ENCODE peak calls at places on chromosome 12, in nine cellular contexts. One of them, this sample, is unnamed.

GRCh38 chr12:119006749-119007148 is 25.4 kb downstream of the SRRM4 start:
- DNase-seq in body of pancreas: no peak
- DNase-seq in mesendoderm: peak
- DNase-seq in keratinocyte: no peak
- DNase-seq in transverse colon: no peak
- DNase-seq in suprapubic skin: no peak
- DNase-seq in upper lobe of left lung: peak
- DNase-seq in BJ: no peak
- DNase-seq in fibroblast of the aortic adventitia: no peak
- DNase-seq in this sample: no peak

GRCh38 chr12:116803018-116803736 is 65.1 kb downstream of the RNFT2 start:
- DNase-seq in upper lobe of left lung: no peak
- DNase-seq in fibroblast of the aortic adventitia: no peak
- DNase-seq in keratinocyte: no peak
- DNase-seq in transverse colon: no peak
- DNase-seq in mesendoderm: no peak
- DNase-seq in suprapubic skin: no peak
- DNase-seq in BJ: no peak
- DNase-seq in body of pancreas: no peak
- DNase-seq in this sample: no peak

GRCh38 chr12:100795193-100796179 is 910 bp downstream of the ANO4 start:
- DNase-seq in transverse colon: no peak
- DNase-seq in body of pancreas: no peak
- DNase-seq in keratinocyte: no peak
- DNase-seq in fibroblast of the aortic adventitia: no peak
- DNase-seq in mesendoderm: peak
- DNase-seq in upper lobe of left lung: no peak
- DNase-seq in BJ: no peak
- DNase-seq in suprapubic skin: no peak
- DNase-seq in this sample: no peak

GRCh38 chr12:92827836-92828431 is 101.2 kb downstream of the EEA1 start:
- DNase-seq in suprapubic skin: no peak
- DNase-seq in mesendoderm: peak
- DNase-seq in transverse colon: peak
- DNase-seq in body of pancreas: no peak
- DNase-seq in upper lobe of left lung: no peak
- DNase-seq in fibroblast of the aortic adventitia: peak
- DNase-seq in BJ: no peak
- DNase-seq in keratinocyte: no peak
- DNase-seq in this sample: peak

GRCh38 chr12:92696240-92696639 is 6.5 kb upstream of the PLEKHG7 start:
- DNase-seq in suprapubic skin: no peak
- DNase-seq in BJ: no peak
- DNase-seq in transverse colon: peak
- DNase-seq in mesendoderm: no peak
- DNase-seq in fibroblast of the aortic adventitia: peak
- DNase-seq in upper lobe of left lung: no peak
- DNase-seq in body of pancreas: peak
- DNase-seq in keratinocyte: no peak
- DNase-seq in this sample: no peak

GRCh38 chr12:44286336-44286735 is 450.5 kb downstream of the TMEM117 start:
- DNase-seq in BJ: no peak
- DNase-seq in suprapubic skin: no peak
- DNase-seq in fibroblast of the aortic adventitia: no peak
- DNase-seq in body of pancreas: no peak
- DNase-seq in keratinocyte: no peak
- DNase-seq in mesendoderm: no peak
- DNase-seq in transverse colon: no peak
- DNase-seq in upper lobe of left lung: no peak
- DNase-seq in this sample: no peak

GRCh38 chr12:40693503-40693863 is 1.2 kb downstream of the CNTN1 start:
- DNase-seq in transverse colon: no peak
- DNase-seq in keratinocyte: no peak
- DNase-seq in BJ: no peak
- DNase-seq in suprapubic skin: peak
- DNase-seq in body of pancreas: peak
- DNase-seq in fibroblast of the aortic adventitia: no peak
- DNase-seq in mesendoderm: peak
- DNase-seq in upper lobe of left lung: peak
- DNase-seq in this sample: no peak

GRCh38 chr12:9687228-9687627 is 17.7 kb downstream of the CLEC2D start:
- DNase-seq in body of pancreas: no peak
- DNase-seq in suprapubic skin: no peak
- DNase-seq in mesendoderm: peak
- DNase-seq in fibroblast of the aortic adventitia: no peak
- DNase-seq in upper lobe of left lung: no peak
- DNase-seq in keratinocyte: no peak
- DNase-seq in transverse colon: no peak
- DNase-seq in BJ: no peak
- DNase-seq in this sample: no peak

GRCh38 chr12:47591387-47591786 is 114.4 kb downstream of the RPAP3 start:
- DNase-seq in transverse colon: no peak
- DNase-seq in fibroblast of the aortic adventitia: peak
- DNase-seq in upper lobe of left lung: no peak
- DNase-seq in body of pancreas: no peak
- DNase-seq in suprapubic skin: no peak
- DNase-seq in mesendoderm: no peak
- DNase-seq in BJ: no peak
- DNase-seq in keratinocyte: no peak
- DNase-seq in this sample: no peak

GRCh38 chr12:104752883-104753282 is 205.2 kb downstream of the SLC41A2 start:
- DNase-seq in upper lobe of left lung: no peak
- DNase-seq in suprapubic skin: no peak
- DNase-seq in BJ: no peak
- DNase-seq in fibroblast of the aortic adventitia: no peak
- DNase-seq in body of pancreas: no peak
- DNase-seq in mesendoderm: no peak
- DNase-seq in keratinocyte: no peak
- DNase-seq in transverse colon: no peak
- DNase-seq in this sample: no peak

GRCh38 chr12:53844989-53845836 is 93.4 kb upstream of the HOXC13 start:
- DNase-seq in upper lobe of left lung: no peak
- DNase-seq in fibroblast of the aortic adventitia: peak
- DNase-seq in BJ: peak
- DNase-seq in body of pancreas: peak
- DNase-seq in keratinocyte: peak
- DNase-seq in transverse colon: no peak
- DNase-seq in suprapubic skin: no peak
- DNase-seq in mesendoderm: peak
- DNase-seq in this sample: peak

GRCh38 chr12:5248230-5248629 is 183.7 kb upstream of the NTF3 start:
- DNase-seq in keratinocyte: no peak
- DNase-seq in mesendoderm: no peak
- DNase-seq in suprapubic skin: no peak
- DNase-seq in fibroblast of the aortic adventitia: no peak
- DNase-seq in transverse colon: no peak
- DNase-seq in body of pancreas: no peak
- DNase-seq in BJ: no peak
- DNase-seq in upper lobe of left lung: no peak
- DNase-seq in this sample: no peak

GRCh38 chr12:115697341-115697740 is 580.2 kb downstream of the MED13L start:
- DNase-seq in suprapubic skin: no peak
- DNase-seq in mesendoderm: no peak
- DNase-seq in transverse colon: no peak
- DNase-seq in upper lobe of left lung: no peak
- DNase-seq in BJ: peak
- DNase-seq in body of pancreas: no peak
- DNase-seq in fibroblast of the aortic adventitia: no peak
- DNase-seq in keratinocyte: no peak
- DNase-seq in this sample: no peak

GRCh38 chr12:92537235-92537960 is 165.4 kb upstream of the PLEKHG7 start:
- DNase-seq in body of pancreas: no peak
- DNase-seq in fibroblast of the aortic adventitia: no peak
- DNase-seq in upper lobe of left lung: no peak
- DNase-seq in suprapubic skin: no peak
- DNase-seq in BJ: no peak
- DNase-seq in transverse colon: no peak
- DNase-seq in keratinocyte: no peak
- DNase-seq in mesendoderm: peak
- DNase-seq in this sample: no peak

GRCh38 chr12:108526482-108527234 is 11.6 kb downstream of the FICD start:
- DNase-seq in BJ: no peak
- DNase-seq in keratinocyte: no peak
- DNase-seq in upper lobe of left lung: no peak
- DNase-seq in fibroblast of the aortic adventitia: no peak
- DNase-seq in mesendoderm: peak
- DNase-seq in transverse colon: no peak
- DNase-seq in suprapubic skin: no peak
- DNase-seq in body of pancreas: no peak
- DNase-seq in this sample: no peak

GRCh38 chr12:8078400-8078799 is 3.7 kb upstream of the NECAP1 start:
- DNase-seq in transverse colon: peak
- DNase-seq in mesendoderm: peak
- DNase-seq in upper lobe of left lung: no peak
- DNase-seq in body of pancreas: peak
- DNase-seq in BJ: no peak
- DNase-seq in keratinocyte: no peak
- DNase-seq in suprapubic skin: no peak
- DNase-seq in fibroblast of the aortic adventitia: peak
- DNase-seq in this sample: peak

GRCh38 chr12:71846322-71846940 is 6.9 kb downstream of the TBC1D15 start:
- DNase-seq in suprapubic skin: no peak
- DNase-seq in keratinocyte: no peak
- DNase-seq in transverse colon: no peak
- DNase-seq in mesendoderm: peak
- DNase-seq in BJ: no peak
- DNase-seq in body of pancreas: no peak
- DNase-seq in fibroblast of the aortic adventitia: peak
- DNase-seq in upper lobe of left lung: no peak
- DNase-seq in this sample: no peak

GRCh38 chr12:124920353-124920935 is 6.0 kb upstream of the UBC start:
- DNase-seq in suprapubic skin: no peak
- DNase-seq in BJ: no peak
- DNase-seq in mesendoderm: peak
- DNase-seq in fibroblast of the aortic adventitia: no peak
- DNase-seq in keratinocyte: no peak
- DNase-seq in transverse colon: no peak
- DNase-seq in body of pancreas: no peak
- DNase-seq in upper lobe of left lung: no peak
- DNase-seq in this sample: no peak
- H3K4me3 ChIP-seq in suprapubic skin: no peak
- H3K4me3 ChIP-seq in BJ: no peak
- H3K4me3 ChIP-seq in mesendoderm: no peak
- H3K4me3 ChIP-seq in fibroblast of the aortic adventitia: no peak
- H3K4me3 ChIP-seq in keratinocyte: no peak
- H3K4me3 ChIP-seq in transverse colon: no peak
- H3K4me3 ChIP-seq in body of pancreas: no peak
- H3K4me3 ChIP-seq in upper lobe of left lung: no peak
- H3K4me3 ChIP-seq in this sample: no peak

GRCh38 chr12:26297386-26298070 is 102.2 kb downstream of the SSPN start:
- DNase-seq in body of pancreas: no peak
- DNase-seq in upper lobe of left lung: no peak
- DNase-seq in keratinocyte: no peak
- DNase-seq in transverse colon: no peak
- DNase-seq in BJ: no peak
- DNase-seq in suprapubic skin: no peak
- DNase-seq in fibroblast of the aortic adventitia: no peak
- DNase-seq in mesendoderm: no peak
- DNase-seq in this sample: no peak
- H3K4me3 ChIP-seq in body of pancreas: no peak
- H3K4me3 ChIP-seq in upper lobe of left lung: no peak
- H3K4me3 ChIP-seq in keratinocyte: no peak
- H3K4me3 ChIP-seq in transverse colon: no peak
- H3K4me3 ChIP-seq in BJ: no peak
- H3K4me3 ChIP-seq in suprapubic skin: no peak
- H3K4me3 ChIP-seq in fibroblast of the aortic adventitia: no peak
- H3K4me3 ChIP-seq in mesendoderm: no peak
- H3K4me3 ChIP-seq in this sample: no peak

DNA sequence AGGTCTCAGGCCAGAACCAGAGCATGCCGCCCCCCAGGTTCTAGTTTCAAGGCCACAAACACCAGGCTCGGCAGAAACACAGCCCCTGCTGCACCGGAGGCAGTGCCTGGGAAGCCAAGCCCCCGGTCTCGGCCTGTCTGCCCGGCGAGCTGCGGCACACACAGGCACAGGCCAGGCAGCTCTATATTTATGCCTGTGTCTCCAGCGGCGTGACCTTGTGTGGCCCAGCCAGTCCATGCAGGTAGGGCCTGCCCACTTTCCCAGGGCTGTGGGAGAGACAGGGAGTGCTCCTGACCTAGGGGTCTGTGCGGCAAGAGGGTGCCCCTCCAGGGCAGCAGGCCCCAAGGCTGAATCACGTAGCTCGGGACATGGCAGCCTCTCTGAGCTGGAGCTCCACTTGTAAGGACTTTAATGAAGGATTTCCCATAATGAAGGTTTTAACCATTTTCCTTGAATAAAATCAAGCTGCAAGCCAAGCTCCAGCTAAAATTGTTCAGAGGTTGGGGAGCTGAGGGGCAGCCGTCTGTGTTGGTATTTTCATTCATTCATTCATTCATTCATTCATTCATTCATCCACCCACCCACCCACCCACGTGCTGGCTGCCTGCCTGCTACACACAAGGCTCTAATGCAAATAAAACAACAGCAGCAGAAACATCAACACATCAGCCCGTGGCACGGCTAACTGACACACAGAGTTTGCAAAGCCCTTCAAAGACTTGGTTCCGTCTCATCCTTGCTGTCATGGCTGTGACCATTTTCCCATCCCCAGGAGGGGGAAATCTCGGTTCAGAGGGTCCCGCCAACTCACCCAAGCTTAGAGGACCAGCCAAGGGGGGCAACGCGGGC is 92.0 kb downstream of the RFLNA start:
- DNase-seq in mesendoderm: no peak
- DNase-seq in transverse colon: no peak
- DNase-seq in upper lobe of left lung: no peak
- DNase-seq in body of pancreas: peak
- DNase-seq in BJ: no peak
- DNase-seq in suprapubic skin: no peak
- DNase-seq in keratinocyte: no peak
- DNase-seq in fibroblast of the aortic adventitia: no peak
- DNase-seq in this sample: no peak
- H3K4me3 ChIP-seq in mesendoderm: no peak
- H3K4me3 ChIP-seq in transverse colon: no peak
- H3K4me3 ChIP-seq in upper lobe of left lung: no peak
- H3K4me3 ChIP-seq in body of pancreas: no peak
- H3K4me3 ChIP-seq in BJ: peak
- H3K4me3 ChIP-seq in suprapubic skin: peak
- H3K4me3 ChIP-seq in keratinocyte: no peak
- H3K4me3 ChIP-seq in fibroblast of the aortic adventitia: peak
- H3K4me3 ChIP-seq in this sample: no peak

DNA sequence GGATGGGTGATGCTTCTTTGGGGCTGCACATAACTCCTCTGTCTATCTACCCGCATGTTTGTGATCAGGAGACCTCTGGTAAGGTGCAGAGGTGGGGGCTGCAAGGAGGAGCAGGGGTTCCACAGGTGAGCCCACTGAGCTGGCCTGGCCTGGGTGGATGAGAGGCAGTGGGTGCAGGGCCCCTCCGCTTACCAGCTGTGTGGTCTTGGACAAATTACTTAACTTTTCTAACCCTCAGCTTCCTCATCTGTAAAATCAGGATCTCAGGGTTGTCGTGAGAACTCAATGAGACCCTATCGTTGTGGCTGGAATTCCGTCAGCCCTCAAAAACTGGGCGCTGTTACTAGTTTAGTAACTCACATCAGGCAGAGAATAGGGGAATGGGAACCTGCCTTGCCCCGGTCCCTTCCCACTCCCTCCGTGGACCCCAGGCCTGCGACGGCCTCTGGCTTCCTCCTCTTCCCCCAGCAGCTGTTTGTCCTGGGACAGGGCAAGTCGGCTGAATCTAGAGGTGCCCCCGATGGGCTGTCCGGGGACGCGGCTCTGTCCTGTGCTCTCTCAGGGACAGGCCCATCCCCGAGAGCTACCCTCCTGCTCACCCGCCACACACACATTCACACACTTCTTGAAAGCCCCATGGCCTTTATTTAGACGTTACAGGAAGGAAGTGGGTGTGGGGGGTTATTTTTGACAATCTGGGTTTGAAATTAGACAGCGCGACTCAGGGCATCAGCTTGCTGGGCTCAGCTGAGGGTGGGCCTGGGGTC is 7.6 kb downstream of the PTPN6 start:
- DNase-seq in fibroblast of the aortic adventitia: no peak
- DNase-seq in transverse colon: peak
- DNase-seq in keratinocyte: no peak
- DNase-seq in body of pancreas: no peak
- DNase-seq in mesendoderm: no peak
- DNase-seq in upper lobe of left lung: no peak
- DNase-seq in BJ: no peak
- DNase-seq in suprapubic skin: no peak
- DNase-seq in this sample: no peak
- H3K4me3 ChIP-seq in fibroblast of the aortic adventitia: no peak
- H3K4me3 ChIP-seq in transverse colon: no peak
- H3K4me3 ChIP-seq in keratinocyte: no peak
- H3K4me3 ChIP-seq in body of pancreas: no peak
- H3K4me3 ChIP-seq in mesendoderm: no peak
- H3K4me3 ChIP-seq in upper lobe of left lung: no peak
- H3K4me3 ChIP-seq in BJ: no peak
- H3K4me3 ChIP-seq in suprapubic skin: no peak
- H3K4me3 ChIP-seq in this sample: no peak

This sample was measured in Caco-2.